ENCODE peak calls at places on chromosome 7, in eight cellular contexts. J is endothelial cell of umbilical vein, V is A549, D is K562, U is GM12878, K is H1, L is HCT116, H is HepG2. O is an unnamed sample.

GRCh38 chr7:23941551-23941950 is 231.5 kb downstream of the STK31 start:
- DNase-seq in J (no peak), L (no peak), U (no peak), V (no peak), K (no peak), H (no peak), D (no peak), O (no peak)

GRCh38 chr7:98870071-98870651 is 347 bp upstream of the TMEM130 start:
- DNase-seq in H (no peak), U (peak; percentile 31), D (peak; percentile 82), K (peak; percentile 86), J (no peak), V (peak; percentile 47), L (no peak), O (peak; percentile 91)

GRCh38 chr7:94907420-94908203 is at the start of gene PPP1R9A:
- DNase-seq in V (peak; percentile 78), J (peak; percentile 23), U (no peak), H (peak; percentile 63), D (no peak), L (peak; percentile 21), K (peak; percentile 83), O (no peak)

GRCh38 chr7:214410-215212 is 22.2 kb downstream of the FAM20C start:
- DNase-seq in U (no peak), H (no peak), J (no peak), V (peak; percentile 64), L (peak; percentile 18), K (no peak), D (no peak), O (no peak)

GRCh38 chr7:5634107-5634950 is 147.1 kb downstream of the RNF216 start:
- DNase-seq in V (no peak), H (no peak), K (peak; percentile 72), L (no peak), D (no peak), U (no peak), J (peak; percentile 50), O (peak; percentile 81)

GRCh38 chr7:23277359-23277989 is 21.7 kb upstream of the MALSU1 start:
- DNase-seq in U (peak; percentile 41), D (peak; percentile 53), L (peak; percentile 62), H (peak; percentile 76), J (peak; percentile 78), V (peak; percentile 81), K (no peak), O (peak; percentile 94)

GRCh38 chr7:17646181-17646956 is 293.9 kb downstream of the SNX13 start:
- DNase-seq in J (peak; percentile 38), L (no peak), K (no peak), H (no peak), U (no peak), V (peak; percentile 33), D (no peak), O (peak; percentile 21)

GRCh38 chr7:13144622-13145021 is 457.2 kb downstream of the ARL4A start:
- DNase-seq in K (no peak), D (no peak), U (no peak), H (no peak), L (no peak), V (no peak), J (no peak), O (no peak)

GRCh38 chr7:41912426-41912825 is 209.5 kb upstream of the INHBA start:
- DNase-seq in D (no peak), K (no peak), V (no peak), H (no peak), U (no peak), J (no peak), L (no peak), O (no peak)

GRCh38 chr7:148819697-148820332 is 64.3 kb downstream of the EZH2 start:
- DNase-seq in U (no peak), D (no peak), K (no peak), V (no peak), H (no peak), L (no peak), J (peak; percentile 33), O (no peak)

GRCh38 chr7:148987751-148988512 is 40.4 kb downstream of the PDIA4 start:
- DNase-seq in H (no peak), V (peak; percentile 33), U (no peak), K (no peak), L (no peak), J (no peak), D (no peak), O (no peak)

GRCh38 chr7:18547509-18548187 is 52.1 kb downstream of the HDAC9 start:
- DNase-seq in V (no peak), J (no peak), L (no peak), K (no peak), H (no peak), U (no peak), D (no peak), O (no peak)

GRCh38 chr7:101465576-101466196 is 103.0 kb downstream of the COL26A1 start:
- DNase-seq in H (no peak), J (peak; percentile 48), L (no peak), K (no peak), U (no peak), V (no peak), D (no peak), O (no peak)

GRCh38 chr7:138460649-138461607 is 869 bp downstream of the TRIM24 start:
- DNase-seq in L (no peak), U (no peak), J (peak; percentile 57), K (peak; percentile 56), H (no peak), D (peak; percentile 83), V (peak; percentile 51), O (peak; percentile 89)

GRCh38 chr7:121530251-121531174 is 134.4 kb upstream of the FAM3C start:
- DNase-seq in H (no peak), K (no peak), U (peak; percentile 99), D (no peak), J (peak; percentile 84), V (peak; percentile 59), L (peak; percentile 100), O (peak; percentile 83)

GRCh38 chr7:5450549-5451327 is 27.1 kb upstream of the TNRC18 start:
- DNase-seq in K (peak; percentile 89), L (no peak), H (peak; percentile 53), V (peak; percentile 41), U (no peak), D (peak; percentile 65), J (peak; percentile 54), O (peak; percentile 72)

DNA sequence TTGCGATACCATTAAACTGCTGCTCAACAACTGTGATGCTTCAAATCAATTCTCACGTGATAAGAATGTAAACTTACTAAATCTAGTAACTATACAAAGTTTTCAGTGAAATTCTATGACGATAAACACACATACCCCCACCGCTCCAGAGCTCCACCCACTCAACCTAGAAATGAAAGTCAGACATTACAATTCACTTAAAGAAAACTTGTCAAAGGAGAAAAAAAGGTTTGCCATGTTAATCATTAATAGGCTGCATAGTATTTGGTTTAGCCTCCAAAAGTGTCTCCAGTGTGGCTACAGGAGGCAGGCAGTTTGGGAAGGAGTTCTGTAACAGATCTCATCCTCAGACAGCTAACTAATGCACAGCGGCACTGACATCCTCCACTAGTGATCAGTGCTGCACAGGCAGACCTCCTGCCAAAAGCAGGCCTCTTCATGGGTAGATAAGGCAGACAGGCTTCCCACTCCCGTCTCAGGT is 3.1 kb downstream of the HERPUD2 start:
- DNase-seq in V (peak; percentile 43), D (peak; percentile 45), H (peak; percentile 54), K (no peak), U (no peak), J (no peak), L (no peak), O (peak; percentile 70)
- H3K4me3 ChIP-seq in V (no peak overlapping the region), D (peak overlapping the region; percentile 59), H (no peak overlapping the region), K (peak overlapping the region; percentile 9), U (peak overlapping the region; percentile 64), J (no peak overlapping the region), L (no peak overlapping the region), O (peak overlapping the region; percentile 97)

DNA sequence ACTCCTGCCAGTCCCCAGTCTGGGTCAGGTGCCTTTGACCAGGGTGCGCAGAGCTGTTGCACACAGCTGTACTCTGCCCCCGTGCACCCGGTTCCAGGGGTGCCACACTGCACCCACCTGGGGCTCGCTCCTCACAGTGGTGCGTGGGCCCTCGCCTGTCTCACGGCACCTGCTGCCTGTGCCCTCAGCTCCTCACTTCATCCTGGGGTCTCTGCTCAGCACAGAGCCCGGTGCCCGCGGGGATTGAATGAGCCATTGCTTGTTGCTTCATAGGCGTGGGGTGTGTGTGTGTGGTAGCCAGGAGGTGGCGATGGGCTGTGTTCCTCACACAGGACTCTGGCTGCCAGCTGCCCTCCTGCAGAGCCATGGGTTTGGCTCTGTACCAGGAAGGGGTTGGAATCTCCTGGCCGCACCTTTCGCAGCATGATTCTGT is 18.5 kb downstream of the EIF3B start:
- DNase-seq in K (no peak), U (no peak), J (no peak), H (no peak), L (no peak), D (no peak), V (no peak), O (peak; percentile 45)
- TF ChIP-seq POLR2A in K (peak; percentile 8), U (no peak), J (no peak), H (no peak), L (no peak), D (no peak), V (no peak), O (no peak)

GRCh38 chr7:27727058-27727457 is 12.9 kb upstream of the TAX1BP1 start:
- DNase-seq in L (no peak), J (no peak), U (no peak), K (no peak), D (no peak), V (no peak), H (no peak), O (no peak)

DNA sequence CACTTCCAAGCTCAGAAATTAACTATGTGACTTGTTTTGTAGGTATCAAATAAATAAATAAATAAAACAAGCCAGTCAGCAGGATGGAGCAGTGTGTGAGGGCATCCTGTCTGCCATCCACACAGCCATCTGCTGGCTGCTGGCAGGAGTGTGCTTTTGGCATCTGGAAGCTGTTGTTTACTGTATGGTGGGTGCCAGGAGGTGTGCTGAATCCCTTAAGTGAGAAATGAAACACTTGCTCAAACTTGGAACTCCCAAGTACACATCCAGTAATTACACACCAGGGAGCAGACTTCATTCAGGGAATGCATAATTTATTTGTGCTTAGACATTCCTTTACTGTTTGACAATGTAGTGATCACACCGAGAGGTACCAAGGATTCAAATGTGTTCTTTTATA is 16.9 kb upstream of the TAX1BP1 start:
- DNase-seq in V (peak; percentile 59), D (no peak), J (peak; percentile 89), L (no peak), K (no peak), U (no peak), H (no peak), O (peak; percentile 57)
- TF ChIP-seq MAX in V (no peak), D (no peak), J (no peak), L (no peak), K (no peak), U (no peak), H (no peak), O (no peak)

GRCh38 chr7:150367187-150367510 is 1.5 kb upstream of the REPIN1 start:
- DNase-seq in K (no peak), H (no peak), U (no peak), V (no peak), J (no peak), L (no peak), D (no peak), O (peak; percentile 59)

GRCh38 chr7:150368884-150369739 is 490 bp downstream of the REPIN1 start:
- DNase-seq in U (no peak), J (peak; percentile 78), K (peak; percentile 86), D (peak; percentile 43), L (peak; percentile 24), V (peak; percentile 78), H (peak; percentile 77), O (peak; percentile 88)

GRCh38 chr7:150368098-150368883 is at the start of gene REPIN1:
- DNase-seq in J (peak; percentile 76), V (peak; percentile 93), K (peak; percentile 92), L (peak; percentile 80), D (peak; percentile 99), U (no peak), H (peak; percentile 86), O (peak; percentile 95)

GRCh38 chr7:150365673-150366398 is 2.8 kb upstream of the REPIN1 start:
- DNase-seq in U (no peak), H (no peak), V (no peak), D (no peak), K (no peak), J (no peak), L (no peak), O (peak; percentile 84)

GRCh38 chr7:150367677-150368097 is 935 bp upstream of the REPIN1 start:
- DNase-seq in H (no peak), U (no peak), D (no peak), V (no peak), J (no peak), K (no peak), L (no peak), O (no peak)
- H3K4me3 ChIP-seq in H (peak overlapping the region; percentile 84), U (peak overlapping the region; percentile 96), D (peak overlapping the region; percentile 79), V (peak overlapping the region; percentile 96), J (no peak overlapping the region), K (peak overlapping the region; percentile 63), L (peak overlapping the region; percentile 76), O (peak overlapping the region; percentile 86)

O was measured in NB4.